ENCODE peak calls at places on chromosomes 5 and 9, in six cellular contexts. One of them, this sample, is unnamed.
A peak's percentile ranks its signal among the peaks of the same experiment; 100 is the strongest.

GRCh38 chr9:137924169-137924568 is 46.6 kb downstream of the CACNA1B start:
- DNase-seq in CD8-positive, alpha-beta memory T cell: no peak
- DNase-seq in IMR-90: no peak
- DNase-seq in gastrocnemius medialis: no peak
- DNase-seq in spleen: no peak
- DNase-seq in iPS DF 6.9: no peak
- DNase-seq in this sample: no peak

GRCh38 chr9:135344915-135345500 is 134.6 kb upstream of the PPP1R26 start:
- DNase-seq in CD8-positive, alpha-beta memory T cell: no peak
- DNase-seq in IMR-90: no peak
- DNase-seq in gastrocnemius medialis: no peak
- DNase-seq in spleen: peak; percentile 22
- DNase-seq in iPS DF 6.9: no peak
- DNase-seq in this sample: no peak

GRCh38 chr9:80968611-80969010 is 720.7 kb downstream of the TLE1 start:
- DNase-seq in CD8-positive, alpha-beta memory T cell: no peak
- DNase-seq in IMR-90: peak; percentile 87
- DNase-seq in gastrocnemius medialis: no peak
- DNase-seq in spleen: no peak
- DNase-seq in iPS DF 6.9: no peak
- DNase-seq in this sample: peak; percentile 71

GRCh38 chr5:27797220-27797619 is 758.8 kb upstream of the CDH9 start:
- DNase-seq in CD8-positive, alpha-beta memory T cell: no peak
- DNase-seq in IMR-90: no peak
- DNase-seq in gastrocnemius medialis: no peak
- DNase-seq in spleen: no peak
- DNase-seq in iPS DF 6.9: no peak
- DNase-seq in this sample: no peak

GRCh38 chr5:116320486-116320885 is 235.7 kb downstream of the COMMD10 start:
- DNase-seq in CD8-positive, alpha-beta memory T cell: no peak
- DNase-seq in IMR-90: peak; percentile 46
- DNase-seq in gastrocnemius medialis: no peak
- DNase-seq in spleen: no peak
- DNase-seq in iPS DF 6.9: no peak
- DNase-seq in this sample: no peak

GRCh38 chr9:110463499-110463898 is 116.0 kb downstream of the SVEP1 start:
- DNase-seq in CD8-positive, alpha-beta memory T cell: no peak
- DNase-seq in IMR-90: no peak
- DNase-seq in gastrocnemius medialis: no peak
- DNase-seq in spleen: no peak
- DNase-seq in iPS DF 6.9: no peak
- DNase-seq in this sample: no peak

GRCh38 chr9:78972303-78973002 is 599.3 kb upstream of the TLE4 start:
- DNase-seq in CD8-positive, alpha-beta memory T cell: no peak
- DNase-seq in IMR-90: no peak
- DNase-seq in gastrocnemius medialis: no peak
- DNase-seq in spleen: no peak
- DNase-seq in iPS DF 6.9: no peak
- DNase-seq in this sample: no peak

GRCh38 chr9:108467653-108468324 is 388.0 kb downstream of the ACTL7B start:
- DNase-seq in CD8-positive, alpha-beta memory T cell: no peak
- DNase-seq in IMR-90: peak; percentile 47
- DNase-seq in gastrocnemius medialis: no peak
- DNase-seq in spleen: no peak
- DNase-seq in iPS DF 6.9: no peak
- DNase-seq in this sample: no peak

GRCh38 chr5:159240301-159240870 is 22.7 kb upstream of the UBLCP1 start:
- DNase-seq in CD8-positive, alpha-beta memory T cell: no peak
- DNase-seq in IMR-90: peak; percentile 42
- DNase-seq in gastrocnemius medialis: no peak
- DNase-seq in spleen: no peak
- DNase-seq in iPS DF 6.9: no peak
- DNase-seq in this sample: peak; percentile 87

GRCh38 chr5:49953-50544 is 41.9 kb upstream of the PLEKHG4B start:
- DNase-seq in CD8-positive, alpha-beta memory T cell: no peak
- DNase-seq in IMR-90: no peak
- DNase-seq in gastrocnemius medialis: no peak
- DNase-seq in spleen: no peak
- DNase-seq in iPS DF 6.9: no peak
- DNase-seq in this sample: no peak

GRCh38 chr9:14339746-14340145 is 25.8 kb upstream of the NFIB start:
- DNase-seq in CD8-positive, alpha-beta memory T cell: no peak
- DNase-seq in IMR-90: no peak
- DNase-seq in gastrocnemius medialis: no peak
- DNase-seq in spleen: no peak
- DNase-seq in iPS DF 6.9: no peak
- DNase-seq in this sample: no peak
- H3K27me3 ChIP-seq in CD8-positive, alpha-beta memory T cell: peaks cover 14% of the 10 kb centered on the region
- H3K27me3 ChIP-seq in IMR-90: peaks cover 66% of the 10 kb centered on the region
- H3K27me3 ChIP-seq in gastrocnemius medialis: no peaks in the 10 kb centered on the region
- H3K27me3 ChIP-seq in spleen: peaks cover 28% of the 10 kb centered on the region
- H3K27me3 ChIP-seq in iPS DF 6.9: peaks cover 4% of the 10 kb centered on the region
- H3K27me3 ChIP-seq in this sample: no peaks in the 10 kb centered on the region

GRCh38 chr5:3313569-3313968 is 282.1 kb upstream of the IRX1 start:
- DNase-seq in CD8-positive, alpha-beta memory T cell: no peak
- DNase-seq in IMR-90: no peak
- DNase-seq in gastrocnemius medialis: no peak
- DNase-seq in spleen: no peak
- DNase-seq in iPS DF 6.9: no peak
- DNase-seq in this sample: no peak

GRCh38 chr5:3310551-3311340 is 284.9 kb upstream of the IRX1 start:
- DNase-seq in CD8-positive, alpha-beta memory T cell: no peak
- DNase-seq in IMR-90: no peak
- DNase-seq in gastrocnemius medialis: no peak
- DNase-seq in spleen: no peak
- DNase-seq in iPS DF 6.9: no peak
- DNase-seq in this sample: peak; percentile 61

GRCh38 chr5:3312299-3312698 is 283.3 kb upstream of the IRX1 start:
- DNase-seq in CD8-positive, alpha-beta memory T cell: no peak
- DNase-seq in IMR-90: no peak
- DNase-seq in gastrocnemius medialis: no peak
- DNase-seq in spleen: no peak
- DNase-seq in iPS DF 6.9: no peak
- DNase-seq in this sample: no peak

GRCh38 chr5:3309538-3309937 is 286.1 kb upstream of the IRX1 start:
- DNase-seq in CD8-positive, alpha-beta memory T cell: no peak
- DNase-seq in IMR-90: no peak
- DNase-seq in gastrocnemius medialis: no peak
- DNase-seq in spleen: no peak
- DNase-seq in iPS DF 6.9: no peak
- DNase-seq in this sample: no peak

GRCh38 chr5:3311443-3311842 is 284.2 kb upstream of the IRX1 start:
- DNase-seq in CD8-positive, alpha-beta memory T cell: no peak
- DNase-seq in IMR-90: no peak
- DNase-seq in gastrocnemius medialis: no peak
- DNase-seq in spleen: no peak
- DNase-seq in iPS DF 6.9: no peak
- DNase-seq in this sample: no peak
- H3K27ac ChIP-seq in CD8-positive, alpha-beta memory T cell: no peak overlapping the region
- H3K27ac ChIP-seq in IMR-90: no peak overlapping the region
- H3K27ac ChIP-seq in gastrocnemius medialis: no peak overlapping the region
- H3K27ac ChIP-seq in spleen: no peak overlapping the region
- H3K27ac ChIP-seq in iPS DF 6.9: no peak overlapping the region
- H3K27ac ChIP-seq in this sample: no peak overlapping the region

DNA sequence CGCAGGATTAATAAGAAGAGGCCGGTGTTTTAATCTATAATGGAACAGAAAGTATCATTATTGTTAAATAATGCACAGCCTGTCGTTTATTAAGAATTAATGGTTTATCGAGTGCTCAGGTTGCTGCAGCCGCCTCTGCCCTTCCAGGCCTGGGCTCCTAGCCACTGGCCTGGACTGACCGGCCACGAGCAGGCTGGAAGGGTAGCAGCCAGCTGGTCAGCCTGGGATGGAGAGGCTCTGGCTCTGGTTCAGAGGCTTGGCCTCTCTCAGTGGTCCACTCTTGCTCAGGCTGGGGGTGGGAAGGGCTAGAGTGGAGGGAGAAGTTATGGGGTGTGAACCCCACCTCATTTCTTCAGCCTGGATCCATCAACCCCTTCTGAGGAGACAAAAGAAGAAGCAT is 68.5 kb downstream of the PCDH1 start:
- DNase-seq in CD8-positive, alpha-beta memory T cell: no peak
- DNase-seq in IMR-90: no peak
- DNase-seq in gastrocnemius medialis: no peak
- DNase-seq in spleen: peak; percentile 51
- DNase-seq in iPS DF 6.9: no peak
- DNase-seq in this sample: no peak
- H3K27me3 ChIP-seq in CD8-positive, alpha-beta memory T cell: peaks cover 25% of the 10 kb centered on the region
- H3K27me3 ChIP-seq in IMR-90: peaks cover 85% of the 10 kb centered on the region
- H3K27me3 ChIP-seq in gastrocnemius medialis: peaks cover 25% of the 10 kb centered on the region
- H3K27me3 ChIP-seq in spleen: peaks cover 55% of the 10 kb centered on the region
- H3K27me3 ChIP-seq in iPS DF 6.9: no peaks in the 10 kb centered on the region
- H3K27me3 ChIP-seq in this sample: peaks cover 66% of the 10 kb centered on the region

DNA sequence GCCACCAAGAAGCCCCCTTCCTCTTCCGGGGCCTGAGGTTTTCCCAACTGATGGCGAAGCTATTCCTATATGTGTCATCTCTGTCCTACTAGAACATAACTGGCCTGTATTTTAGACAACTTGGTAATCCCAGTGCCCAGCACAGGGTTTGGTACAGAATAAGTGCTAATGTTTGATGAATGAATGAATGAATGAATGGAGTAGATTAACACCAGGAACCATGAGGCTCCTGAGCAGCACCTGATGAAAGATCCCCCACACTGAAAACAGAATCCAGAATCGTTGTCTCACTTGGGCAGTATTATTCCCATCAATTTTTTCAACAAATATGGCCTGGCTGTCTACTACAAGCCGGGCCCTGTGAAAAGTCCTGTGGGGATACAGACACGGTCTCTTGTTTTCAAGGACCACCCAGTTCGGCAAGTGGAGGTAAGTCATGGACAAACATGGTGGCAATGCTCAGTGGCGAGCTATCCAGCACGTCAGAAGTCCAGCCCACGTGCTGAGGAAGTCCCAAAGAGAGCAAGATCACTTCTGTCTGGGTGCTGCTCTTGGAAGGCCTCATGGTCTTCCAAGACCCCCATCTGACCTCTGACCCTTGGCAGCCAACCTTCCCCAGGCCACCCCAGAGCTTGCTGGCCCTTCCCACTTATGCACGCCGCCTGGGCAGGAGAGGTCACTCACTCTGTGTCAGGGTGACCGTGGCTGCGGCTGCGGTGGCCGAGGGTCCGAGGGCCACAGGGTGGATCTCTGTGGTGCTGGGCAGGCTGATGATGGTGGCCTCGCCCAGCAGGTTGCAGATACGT is 1.0 kb downstream of the NAIF1 start:
- DNase-seq in CD8-positive, alpha-beta memory T cell: no peak
- DNase-seq in IMR-90: no peak
- DNase-seq in gastrocnemius medialis: no peak
- DNase-seq in spleen: no peak
- DNase-seq in iPS DF 6.9: no peak
- DNase-seq in this sample: no peak
- H3K27ac ChIP-seq in CD8-positive, alpha-beta memory T cell: peak overlapping the region; percentile 81
- H3K27ac ChIP-seq in IMR-90: no peak overlapping the region
- H3K27ac ChIP-seq in gastrocnemius medialis: peak overlapping the region; percentile 100
- H3K27ac ChIP-seq in spleen: peak overlapping the region; percentile 97
- H3K27ac ChIP-seq in iPS DF 6.9: no peak overlapping the region
- H3K27ac ChIP-seq in this sample: peak overlapping the region; percentile 62